ENCODE peak calls at places on chromosomes 2 and 18, in seven cellular contexts. Q is IMR-90, I is A549, X is erythroblast, T is endothelial cell of umbilical vein, C is prostate gland, M is vagina. A is an unnamed sample.

GRCh38 chr18:30568333-30568732 is 474.2 kb downstream of the DSC3 start:
- DNase-seq in T (no peak), C (no peak), Q (no peak), M (no peak), X (peak), I (no peak), A (no peak)

GRCh38 chr2:201886504-201886903 is 80.2 kb downstream of the CDK15 start:
- DNase-seq in T (no peak), C (no peak), X (no peak), I (peak), M (no peak), Q (peak), A (peak)

GRCh38 chr2:237736783-237737182 is 61.8 kb upstream of the RBM44 start:
- DNase-seq in T (no peak), I (no peak), X (no peak), Q (no peak), C (no peak), M (no peak), A (no peak)

GRCh38 chr18:2515908-2516625 is 55.2 kb downstream of the METTL4 start:
- DNase-seq in X (no peak), T (peak), I (peak), M (no peak), Q (peak), C (no peak), A (peak)

GRCh38 chr2:180015951-180016709 is 9.0 kb upstream of the CWC22 start:
- DNase-seq in Q (peak), I (no peak), C (no peak), M (no peak), T (no peak), X (no peak), A (no peak)

GRCh38 chr2:134320930-134321329 is 67.1 kb downstream of the MGAT5 start:
- DNase-seq in I (no peak), Q (no peak), M (no peak), C (no peak), T (no peak), X (no peak), A (no peak)

GRCh38 chr2:171274757-171275156 is 114.1 kb upstream of the TLK1 start:
- DNase-seq in M (no peak), T (no peak), I (no peak), Q (no peak), X (no peak), C (no peak), A (no peak)

GRCh38 chr2:195202163-195202845 is 454.7 kb upstream of the SLC39A10 start:
- DNase-seq in T (no peak), Q (peak), I (no peak), C (no peak), X (no peak), M (no peak), A (no peak)

GRCh38 chr2:173571021-173571821 is 216.5 kb downstream of the CDCA7 start:
- DNase-seq in X (peak), Q (peak), T (peak), M (no peak), C (peak), I (peak), A (peak)

GRCh38 chr18:22346968-22347611 is 70.6 kb downstream of the CTAGE1 start:
- DNase-seq in C (no peak), X (no peak), Q (peak), M (no peak), T (peak), I (no peak), A (no peak)
- TF ChIP-seq POLR2A in C (no peak), X (no peak), Q (no peak), M (no peak), T (no peak), I (no peak), A (no peak)

GRCh38 chr2:219279151-219279915 is at the start of gene DNAJB2:
- DNase-seq in X (peak), M (no peak), Q (peak), C (peak), I (peak), T (peak), A (peak)
- TF ChIP-seq POLR2A in X (peak), M (peak), Q (peak), C (peak), I (peak), T (peak), A (no peak)

GRCh38 chr18:814300-815084 is 2.5 kb upstream of the YES1 start:
- DNase-seq in X (peak), M (no peak), Q (no peak), T (no peak), C (no peak), I (no peak), A (no peak)

GRCh38 chr18:813405-814071 is 1.5 kb upstream of the YES1 start:
- DNase-seq in X (peak), C (no peak), I (no peak), M (no peak), T (no peak), Q (no peak), A (no peak)

GRCh38 chr18:811192-812122 is 585 bp downstream of the YES1 start:
- DNase-seq in X (peak), M (no peak), Q (peak), T (peak), I (no peak), C (peak), A (no peak)

GRCh38 chr18:812123-812672 is at the start of gene YES1:
- DNase-seq in M (no peak), X (peak), C (peak), Q (peak), T (peak), I (peak), A (peak)

DNA sequence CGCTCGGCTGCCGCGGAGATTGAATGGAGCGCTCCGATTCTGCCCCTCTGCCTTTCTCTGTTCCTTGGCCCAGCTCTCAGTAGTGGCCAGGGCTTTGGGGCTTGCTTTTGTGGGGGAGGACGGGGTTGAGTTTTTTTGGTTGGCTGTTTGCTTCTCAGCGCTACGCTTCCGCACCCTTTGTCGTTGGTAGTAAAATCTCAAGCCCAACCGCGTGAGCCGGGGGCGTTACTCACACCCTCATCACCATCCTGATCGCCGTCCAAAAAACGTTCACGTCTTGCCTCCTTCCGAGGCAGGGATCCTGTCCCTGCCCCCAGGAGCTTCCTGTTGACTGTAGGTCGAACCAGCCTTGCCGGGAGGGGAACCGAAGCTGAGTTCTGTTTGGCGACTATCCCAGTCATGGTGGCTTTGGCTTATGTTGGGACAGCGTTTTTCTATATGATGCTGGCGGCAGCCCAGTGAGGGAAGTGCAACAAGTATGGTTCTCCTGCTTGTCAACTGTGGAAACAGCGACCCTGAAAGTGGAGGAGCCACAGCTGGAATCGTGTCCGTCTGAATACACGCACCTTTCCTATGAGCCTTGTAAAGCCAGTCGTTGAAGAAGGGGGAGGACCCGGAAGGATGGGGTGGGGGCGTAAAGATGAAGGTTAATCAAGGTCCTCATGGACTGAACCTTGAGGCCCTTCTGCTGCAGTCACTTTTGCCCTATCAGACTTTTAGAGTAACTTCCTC is 797 bp upstream of the YES1 start:
- DNase-seq in X (peak), T (peak), I (peak), Q (peak), M (no peak), C (peak), A (peak)
- TF ChIP-seq POLR2A in X (peak), T (no peak), I (no peak), Q (peak), M (peak), C (no peak), A (no peak)

DNA sequence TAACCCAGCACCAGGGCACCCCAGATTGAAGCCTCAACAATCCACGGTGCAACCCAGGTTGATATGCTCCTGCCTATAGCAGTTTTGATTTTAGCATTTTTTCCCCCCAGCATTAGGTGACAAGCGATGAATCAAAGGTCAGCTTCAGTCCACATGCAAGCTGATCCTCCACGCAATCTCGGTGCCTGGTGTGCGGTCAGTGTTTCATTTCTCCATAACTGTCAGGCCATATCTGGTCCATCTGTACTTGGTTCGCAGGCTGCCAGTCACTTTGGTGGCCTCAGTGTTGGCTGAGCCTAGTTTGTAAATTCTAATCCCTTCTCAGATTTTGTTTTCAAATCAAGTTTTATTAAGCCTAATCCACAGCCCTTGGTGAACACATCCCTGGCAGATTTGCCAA is 30.2 kb downstream of the KCNG3 start:
- DNase-seq in I (no peak), Q (no peak), M (no peak), C (no peak), T (no peak), X (no peak), A (no peak)
- TF ChIP-seq POLR2A in I (no peak), Q (no peak), M (no peak), C (no peak), T (no peak), X (no peak), A (no peak)

GRCh38 chr2:85502720-85503119 is 36.2 kb upstream of the MAT2A start:
- DNase-seq in C (no peak), X (no peak), Q (no peak), I (no peak), M (no peak), T (no peak), A (no peak)

GRCh38 chr2:85504434-85505261 is 34.3 kb upstream of the MAT2A start:
- DNase-seq in M (no peak), T (peak), Q (peak), X (peak), C (peak), I (peak), A (peak)

GRCh38 chr2:85503611-85504433 is 35.1 kb upstream of the MAT2A start:
- DNase-seq in I (no peak), X (peak), Q (peak), T (peak), C (no peak), M (no peak), A (no peak)

GRCh38 chr2:85501244-85501643 is 37.7 kb upstream of the MAT2A start:
- DNase-seq in X (peak), M (no peak), Q (no peak), T (peak), C (no peak), I (peak), A (no peak)

GRCh38 chr2:85503168-85503610 is 35.8 kb upstream of the MAT2A start:
- DNase-seq in C (no peak), I (peak), X (peak), M (no peak), T (no peak), Q (no peak), A (no peak)
- TF ChIP-seq POLR2A in C (no peak), I (no peak), X (no peak), M (no peak), T (no peak), Q (no peak), A (no peak)

GRCh38 chr2:54558188-54558975 is 102.3 kb downstream of the SPTBN1 start:
- DNase-seq in C (peak), M (no peak), Q (peak), I (peak), T (peak), X (peak), A (peak)
- TF ChIP-seq POLR2A in C (peak), M (peak), Q (no peak), I (peak), T (peak), X (no peak), A (no peak)

DNA sequence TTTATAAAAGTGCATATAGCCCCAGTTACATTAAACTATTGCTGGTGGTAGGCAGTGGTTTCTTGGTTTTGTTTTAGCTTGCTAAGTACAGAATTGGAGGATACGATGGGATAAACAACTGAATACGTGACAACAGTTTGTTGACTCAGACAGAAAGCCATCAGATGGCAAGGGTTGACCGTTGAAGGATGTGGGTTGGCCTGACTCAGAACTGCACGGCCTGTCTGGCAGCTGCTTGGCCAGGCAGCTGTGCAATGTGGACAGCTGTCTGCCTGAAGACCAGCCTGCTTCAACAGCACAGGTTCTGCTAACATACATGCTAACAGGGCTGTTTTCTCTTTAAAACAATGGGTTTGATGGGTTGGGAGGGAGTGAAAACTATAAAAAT is 46.6 kb downstream of the PRKRA start:
- DNase-seq in M (no peak), T (peak), C (no peak), Q (peak), I (no peak), X (no peak), A (no peak)
- TF ChIP-seq POLR2A in M (no peak), T (no peak), C (no peak), Q (no peak), I (no peak), X (no peak), A (no peak)

GRCh38 chr2:219419331-219420197 is 1.4 kb downstream of the DES start:
- DNase-seq in C (no peak), T (no peak), I (no peak), Q (no peak), X (no peak), M (no peak), A (no peak)
- TF ChIP-seq POLR2A in C (no peak), T (no peak), I (no peak), Q (no peak), X (no peak), M (no peak), A (no peak)

GRCh38 chr18:34978953-34979608 is 62.1 kb upstream of the MAPRE2 start:
- DNase-seq in X (peak), I (peak), T (peak), Q (peak), C (peak), M (no peak), A (peak)
- TF ChIP-seq POLR2A in X (no peak), I (no peak), T (no peak), Q (no peak), C (no peak), M (no peak), A (no peak)

A was measured in HCT116.